ENCODE peak calls at places on chromosomes 2 and 18, in ten cellular contexts. One of them, this sample, is unnamed.

GRCh38 chr18:78703297-78703696 is 276.3 kb upstream of the SALL3 start:
- DNase-seq in lower lobe of right lung: no peak
- DNase-seq in Peyer's patch: no peak
- DNase-seq in HepG2: no peak
- DNase-seq in ascending aorta: no peak
- DNase-seq in AG04450: no peak
- DNase-seq in fibroblast of lung: no peak
- DNase-seq in tibial nerve: no peak
- DNase-seq in right cardiac atrium: no peak
- DNase-seq in neural progenitor cell: no peak
- DNase-seq in this sample: no peak

GRCh38 chr18:51427012-51427411 is 229.5 kb upstream of the MEX3C start:
- DNase-seq in Peyer's patch: no peak
- DNase-seq in right cardiac atrium: no peak
- DNase-seq in ascending aorta: no peak
- DNase-seq in tibial nerve: no peak
- DNase-seq in lower lobe of right lung: no peak
- DNase-seq in AG04450: no peak
- DNase-seq in neural progenitor cell: no peak
- DNase-seq in HepG2: no peak
- DNase-seq in fibroblast of lung: peak
- DNase-seq in this sample: peak

GRCh38 chr2:60998628-60999545 is 18.6 kb upstream of the PEX13 start:
- DNase-seq in neural progenitor cell: peak
- DNase-seq in HepG2: peak
- DNase-seq in lower lobe of right lung: no peak
- DNase-seq in ascending aorta: no peak
- DNase-seq in Peyer's patch: no peak
- DNase-seq in AG04450: peak
- DNase-seq in tibial nerve: no peak
- DNase-seq in fibroblast of lung: peak
- DNase-seq in right cardiac atrium: no peak
- DNase-seq in this sample: peak

GRCh38 chr2:128320609-128321420 is 2.1 kb upstream of the HS6ST1 start:
- DNase-seq in Peyer's patch: no peak
- DNase-seq in AG04450: no peak
- DNase-seq in neural progenitor cell: no peak
- DNase-seq in fibroblast of lung: no peak
- DNase-seq in tibial nerve: no peak
- DNase-seq in right cardiac atrium: no peak
- DNase-seq in lower lobe of right lung: no peak
- DNase-seq in HepG2: no peak
- DNase-seq in ascending aorta: no peak
- DNase-seq in this sample: no peak

GRCh38 chr2:213995400-213996105 is 415.3 kb upstream of the VWC2L start:
- DNase-seq in tibial nerve: no peak
- DNase-seq in fibroblast of lung: peak
- DNase-seq in lower lobe of right lung: no peak
- DNase-seq in right cardiac atrium: no peak
- DNase-seq in Peyer's patch: no peak
- DNase-seq in AG04450: peak
- DNase-seq in HepG2: no peak
- DNase-seq in neural progenitor cell: no peak
- DNase-seq in ascending aorta: no peak
- DNase-seq in this sample: no peak

GRCh38 chr2:8986327-8986976 is 17.0 kb downstream of the MBOAT2 start:
- DNase-seq in HepG2: peak
- DNase-seq in right cardiac atrium: no peak
- DNase-seq in fibroblast of lung: no peak
- DNase-seq in AG04450: no peak
- DNase-seq in ascending aorta: no peak
- DNase-seq in lower lobe of right lung: no peak
- DNase-seq in neural progenitor cell: peak
- DNase-seq in tibial nerve: no peak
- DNase-seq in Peyer's patch: no peak
- DNase-seq in this sample: peak

GRCh38 chr2:137183206-137183605 is 417.9 kb downstream of the THSD7B start:
- DNase-seq in Peyer's patch: no peak
- DNase-seq in neural progenitor cell: no peak
- DNase-seq in ascending aorta: no peak
- DNase-seq in AG04450: no peak
- DNase-seq in lower lobe of right lung: no peak
- DNase-seq in right cardiac atrium: no peak
- DNase-seq in fibroblast of lung: no peak
- DNase-seq in HepG2: no peak
- DNase-seq in tibial nerve: no peak
- DNase-seq in this sample: no peak

GRCh38 chr2:9247177-9247576 is 40.6 kb downstream of the ASAP2 start:
- DNase-seq in ascending aorta: no peak
- DNase-seq in fibroblast of lung: no peak
- DNase-seq in lower lobe of right lung: no peak
- DNase-seq in right cardiac atrium: no peak
- DNase-seq in HepG2: no peak
- DNase-seq in tibial nerve: no peak
- DNase-seq in AG04450: no peak
- DNase-seq in Peyer's patch: no peak
- DNase-seq in neural progenitor cell: no peak
- DNase-seq in this sample: peak

GRCh38 chr18:34695300-34695699 is 14.8 kb upstream of the DTNA start:
- DNase-seq in lower lobe of right lung: no peak
- DNase-seq in Peyer's patch: no peak
- DNase-seq in right cardiac atrium: no peak
- DNase-seq in neural progenitor cell: no peak
- DNase-seq in fibroblast of lung: no peak
- DNase-seq in tibial nerve: no peak
- DNase-seq in AG04450: no peak
- DNase-seq in ascending aorta: no peak
- DNase-seq in HepG2: no peak
- DNase-seq in this sample: peak

GRCh38 chr2:67974564-67975430 is 88.0 kb downstream of the C1D start:
- DNase-seq in right cardiac atrium: peak
- DNase-seq in lower lobe of right lung: peak
- DNase-seq in Peyer's patch: no peak
- DNase-seq in fibroblast of lung: peak
- DNase-seq in AG04450: no peak
- DNase-seq in HepG2: no peak
- DNase-seq in tibial nerve: no peak
- DNase-seq in neural progenitor cell: no peak
- DNase-seq in ascending aorta: peak
- DNase-seq in this sample: no peak

GRCh38 chr2:32671885-32672519 is 44.2 kb downstream of the TTC27 start:
- DNase-seq in AG04450: no peak
- DNase-seq in ascending aorta: no peak
- DNase-seq in right cardiac atrium: no peak
- DNase-seq in lower lobe of right lung: no peak
- DNase-seq in neural progenitor cell: no peak
- DNase-seq in fibroblast of lung: no peak
- DNase-seq in Peyer's patch: no peak
- DNase-seq in tibial nerve: no peak
- DNase-seq in HepG2: no peak
- DNase-seq in this sample: no peak

GRCh38 chr2:164478205-164478604 is 143.1 kb downstream of the GRB14 start:
- DNase-seq in right cardiac atrium: no peak
- DNase-seq in tibial nerve: no peak
- DNase-seq in fibroblast of lung: no peak
- DNase-seq in neural progenitor cell: no peak
- DNase-seq in AG04450: no peak
- DNase-seq in lower lobe of right lung: no peak
- DNase-seq in ascending aorta: no peak
- DNase-seq in HepG2: peak
- DNase-seq in Peyer's patch: no peak
- DNase-seq in this sample: no peak

GRCh38 chr2:233163486-233164103 is 87.9 kb upstream of the ATG16L1 start:
- DNase-seq in lower lobe of right lung: no peak
- DNase-seq in Peyer's patch: no peak
- DNase-seq in right cardiac atrium: no peak
- DNase-seq in ascending aorta: no peak
- DNase-seq in tibial nerve: no peak
- DNase-seq in AG04450: no peak
- DNase-seq in neural progenitor cell: no peak
- DNase-seq in fibroblast of lung: no peak
- DNase-seq in HepG2: no peak
- DNase-seq in this sample: no peak

GRCh38 chr2:233164117-233164516 is 87.4 kb upstream of the ATG16L1 start:
- DNase-seq in lower lobe of right lung: no peak
- DNase-seq in HepG2: no peak
- DNase-seq in AG04450: no peak
- DNase-seq in neural progenitor cell: no peak
- DNase-seq in right cardiac atrium: no peak
- DNase-seq in ascending aorta: no peak
- DNase-seq in tibial nerve: no peak
- DNase-seq in fibroblast of lung: no peak
- DNase-seq in Peyer's patch: no peak
- DNase-seq in this sample: no peak

GRCh38 chr2:233165543-233165894 is 86.0 kb upstream of the ATG16L1 start:
- DNase-seq in neural progenitor cell: no peak
- DNase-seq in lower lobe of right lung: no peak
- DNase-seq in Peyer's patch: no peak
- DNase-seq in ascending aorta: no peak
- DNase-seq in right cardiac atrium: no peak
- DNase-seq in fibroblast of lung: no peak
- DNase-seq in AG04450: no peak
- DNase-seq in HepG2: no peak
- DNase-seq in tibial nerve: no peak
- DNase-seq in this sample: no peak

GRCh38 chr2:233164967-233165366 is 86.5 kb upstream of the ATG16L1 start:
- DNase-seq in right cardiac atrium: no peak
- DNase-seq in AG04450: no peak
- DNase-seq in Peyer's patch: no peak
- DNase-seq in fibroblast of lung: no peak
- DNase-seq in ascending aorta: no peak
- DNase-seq in tibial nerve: no peak
- DNase-seq in neural progenitor cell: no peak
- DNase-seq in HepG2: no peak
- DNase-seq in lower lobe of right lung: no peak
- DNase-seq in this sample: no peak

GRCh38 chr2:233165895-233166661 is 85.4 kb upstream of the ATG16L1 start:
- DNase-seq in neural progenitor cell: no peak
- DNase-seq in Peyer's patch: peak
- DNase-seq in tibial nerve: peak
- DNase-seq in fibroblast of lung: peak
- DNase-seq in right cardiac atrium: peak
- DNase-seq in ascending aorta: no peak
- DNase-seq in lower lobe of right lung: peak
- DNase-seq in HepG2: no peak
- DNase-seq in AG04450: no peak
- DNase-seq in this sample: peak
- H3K27ac ChIP-seq in neural progenitor cell: no peak
- H3K27ac ChIP-seq in Peyer's patch: no peak
- H3K27ac ChIP-seq in tibial nerve: peak
- H3K27ac ChIP-seq in fibroblast of lung: no peak
- H3K27ac ChIP-seq in right cardiac atrium: no peak
- H3K27ac ChIP-seq in ascending aorta: no peak
- H3K27ac ChIP-seq in lower lobe of right lung: peak
- H3K27ac ChIP-seq in HepG2: no peak
- H3K27ac ChIP-seq in AG04450: no peak
- H3K27ac ChIP-seq in this sample: peak

GRCh38 chr2:232420073-232420454 is 13.4 kb downstream of the ALPG start:
- DNase-seq in tibial nerve: no peak
- DNase-seq in ascending aorta: no peak
- DNase-seq in lower lobe of right lung: peak
- DNase-seq in neural progenitor cell: no peak
- DNase-seq in HepG2: no peak
- DNase-seq in AG04450: no peak
- DNase-seq in Peyer's patch: no peak
- DNase-seq in fibroblast of lung: no peak
- DNase-seq in right cardiac atrium: no peak
- DNase-seq in this sample: no peak
- H3K4me3 ChIP-seq in tibial nerve: no peak
- H3K4me3 ChIP-seq in ascending aorta: peak
- H3K4me3 ChIP-seq in lower lobe of right lung: peak
- H3K4me3 ChIP-seq in neural progenitor cell: peak
- H3K4me3 ChIP-seq in HepG2: peak
- H3K4me3 ChIP-seq in AG04450: no peak
- H3K4me3 ChIP-seq in Peyer's patch: peak
- H3K4me3 ChIP-seq in fibroblast of lung: no peak
- H3K4me3 ChIP-seq in right cardiac atrium: no peak
- H3K4me3 ChIP-seq in this sample: no peak

GRCh38 chr2:38723173-38723572 is 28.0 kb downstream of the SRSF7 start:
- DNase-seq in ascending aorta: no peak
- DNase-seq in lower lobe of right lung: no peak
- DNase-seq in right cardiac atrium: no peak
- DNase-seq in Peyer's patch: no peak
- DNase-seq in HepG2: no peak
- DNase-seq in neural progenitor cell: no peak
- DNase-seq in fibroblast of lung: no peak
- DNase-seq in AG04450: no peak
- DNase-seq in tibial nerve: no peak
- DNase-seq in this sample: no peak

GRCh38 chr2:38720613-38721241 is 30.4 kb downstream of the SRSF7 start:
- DNase-seq in ascending aorta: no peak
- DNase-seq in HepG2: no peak
- DNase-seq in tibial nerve: peak
- DNase-seq in neural progenitor cell: no peak
- DNase-seq in lower lobe of right lung: peak
- DNase-seq in right cardiac atrium: peak
- DNase-seq in fibroblast of lung: peak
- DNase-seq in Peyer's patch: no peak
- DNase-seq in AG04450: peak
- DNase-seq in this sample: no peak

GRCh38 chr2:38719706-38720105 is 31.5 kb downstream of the SRSF7 start:
- DNase-seq in Peyer's patch: no peak
- DNase-seq in HepG2: no peak
- DNase-seq in lower lobe of right lung: no peak
- DNase-seq in tibial nerve: no peak
- DNase-seq in fibroblast of lung: no peak
- DNase-seq in right cardiac atrium: no peak
- DNase-seq in neural progenitor cell: no peak
- DNase-seq in AG04450: no peak
- DNase-seq in ascending aorta: no peak
- DNase-seq in this sample: no peak

GRCh38 chr2:38722271-38723115 is 28.7 kb downstream of the SRSF7 start:
- DNase-seq in fibroblast of lung: no peak
- DNase-seq in lower lobe of right lung: no peak
- DNase-seq in tibial nerve: no peak
- DNase-seq in ascending aorta: no peak
- DNase-seq in right cardiac atrium: no peak
- DNase-seq in HepG2: no peak
- DNase-seq in Peyer's patch: no peak
- DNase-seq in neural progenitor cell: no peak
- DNase-seq in AG04450: no peak
- DNase-seq in this sample: no peak
- H3K27ac ChIP-seq in fibroblast of lung: no peak
- H3K27ac ChIP-seq in lower lobe of right lung: no peak
- H3K27ac ChIP-seq in tibial nerve: peak
- H3K27ac ChIP-seq in ascending aorta: peak
- H3K27ac ChIP-seq in right cardiac atrium: peak
- H3K27ac ChIP-seq in HepG2: no peak
- H3K27ac ChIP-seq in Peyer's patch: no peak
- H3K27ac ChIP-seq in neural progenitor cell: no peak
- H3K27ac ChIP-seq in AG04450: no peak
- H3K27ac ChIP-seq in this sample: no peak

DNA sequence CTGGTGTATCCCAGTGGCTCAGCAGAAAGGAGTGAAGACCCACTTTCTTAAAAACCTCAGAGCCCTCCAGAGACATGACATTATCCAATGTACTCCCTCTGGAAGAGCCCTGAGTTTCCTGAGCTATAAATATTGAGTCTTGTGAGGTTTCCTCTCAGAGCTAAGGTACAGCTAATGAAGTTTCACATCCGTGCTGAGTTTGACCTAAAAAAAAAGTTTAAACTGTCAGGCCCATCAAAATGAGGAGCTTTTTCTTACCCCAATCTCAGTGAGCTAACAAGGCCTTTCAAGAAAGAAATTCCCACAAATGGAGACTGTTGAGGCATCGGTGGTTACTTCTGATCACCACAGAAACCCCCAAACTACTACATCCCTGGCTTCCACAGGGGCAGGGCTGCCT is 65.4 kb upstream of the ST8SIA3 start:
- DNase-seq in fibroblast of lung: no peak
- DNase-seq in Peyer's patch: no peak
- DNase-seq in right cardiac atrium: no peak
- DNase-seq in AG04450: no peak
- DNase-seq in tibial nerve: no peak
- DNase-seq in neural progenitor cell: no peak
- DNase-seq in ascending aorta: no peak
- DNase-seq in lower lobe of right lung: no peak
- DNase-seq in HepG2: no peak
- DNase-seq in this sample: no peak
- H3K4me3 ChIP-seq in fibroblast of lung: no peak
- H3K4me3 ChIP-seq in Peyer's patch: no peak
- H3K4me3 ChIP-seq in right cardiac atrium: no peak
- H3K4me3 ChIP-seq in AG04450: no peak
- H3K4me3 ChIP-seq in tibial nerve: no peak
- H3K4me3 ChIP-seq in neural progenitor cell: no peak
- H3K4me3 ChIP-seq in ascending aorta: no peak
- H3K4me3 ChIP-seq in lower lobe of right lung: no peak
- H3K4me3 ChIP-seq in HepG2: no peak
- H3K4me3 ChIP-seq in this sample: no peak

This sample was measured in small intestine.